ENCODE peak calls at places on chromosome 2, in nine cellular contexts. U is fibroblast of lung, J is KG1, H is T-cell, X is stomach, A is NCI-H510A, N is activated T-cell treated with anti-CD3 and anti-CD28 coated beads for 1 hour, L is choroid plexus epithelial cell, M is lower leg skin. P is an unnamed sample.

GRCh38 chr2:72883356-72883962 is 3.7 kb upstream of the SPR start:
- DNase-seq in U (peak; percentile 38), J (no peak), H (peak; percentile 23), X (no peak), A (no peak), N (no peak), L (peak; percentile 62), M (peak; percentile 75), P (no peak)

GRCh38 chr2:239257511-239257937 is 143.3 kb downstream of the HDAC4 start:
- DNase-seq in U (peak; percentile 94), J (no peak), H (no peak), X (no peak), A (no peak), N (no peak), L (peak; percentile 93), M (peak; percentile 43), P (no peak)

GRCh38 chr2:238127165-238128060 is 11.1 kb upstream of the KLHL30 start:
- DNase-seq in U (peak; percentile 22), J (no peak), H (no peak), X (no peak), A (no peak), N (no peak), L (peak; percentile 84), M (no peak), P (no peak)

GRCh38 chr2:60819936-60820335 is 61.4 kb upstream of the REL start:
- DNase-seq in U (no peak), J (no peak), H (no peak), X (no peak), A (no peak), N (no peak), L (no peak), M (peak; percentile 75), P (no peak)

GRCh38 chr2:133988316-133988891 is 265.5 kb upstream of the MGAT5 start:
- DNase-seq in U (no peak), J (no peak), H (no peak), X (no peak), A (no peak), N (no peak), L (no peak), M (no peak), P (no peak)

GRCh38 chr2:39213015-39213414 is 30.8 kb downstream of the CDKL4 start:
- DNase-seq in U (no peak), J (no peak), H (no peak), X (no peak), A (no peak), N (no peak), L (no peak), M (no peak), P (no peak)

GRCh38 chr2:17106418-17106817 is 411.8 kb downstream of the RAD51AP2 start:
- DNase-seq in U (no peak), J (no peak), H (no peak), X (no peak), A (no peak), N (no peak), L (no peak), M (no peak), P (no peak)

GRCh38 chr2:234691226-234691600 is 194.3 kb upstream of the ARL4C start:
- DNase-seq in U (no peak), J (no peak), H (no peak), X (no peak), A (no peak), N (no peak), L (no peak), M (no peak), P (no peak)

GRCh38 chr2:38092196-38092902 is 16.4 kb upstream of the CYP1B1 start:
- DNase-seq in U (peak; percentile 71), J (no peak), H (no peak), X (no peak), A (no peak), N (no peak), L (peak; percentile 96), M (peak; percentile 91), P (no peak)

GRCh38 chr2:65416945-65417344 is 15.5 kb downstream of the SPRED2 start:
- DNase-seq in U (no peak), J (no peak), H (peak; percentile 5), X (peak; percentile 67), A (peak; percentile 57), N (no peak), L (no peak), M (no peak), P (no peak)